ENCODE peak calls at places on chromosomes 3 and 15, in five cellular contexts. X, R, L, K and P are unnamed samples.

GRCh38 chr3:146221276-146221675 is 29.6 kb downstream of the PLSCR4 start:
- DNase-seq in X (no peak), R (no peak), L (no peak), K (no peak), P (no peak)

GRCh38 chr3:113575191-113575590 is 42.8 kb downstream of the SIDT1 start:
- DNase-seq in X (no peak), R (no peak), L (no peak), K (no peak), P (no peak)

GRCh38 chr3:62926494-62926893 is 51.3 kb upstream of the CADPS start:
- DNase-seq in X (no peak), R (no peak), L (no peak), K (no peak), P (no peak)

GRCh38 chr15:94856267-94856854 is 625.0 kb downstream of the MCTP2 start:
- DNase-seq in X (no peak), R (no peak), L (peak; percentile 65), K (no peak), P (no peak)

GRCh38 chr3:10651506-10651905 is 146.1 kb upstream of the ATP2B2 start:
- DNase-seq in X (no peak), R (no peak), L (no peak), K (no peak), P (no peak)

GRCh38 chr15:55403531-55403930 is 4.6 kb downstream of the CCPG1 start:
- DNase-seq in X (no peak), R (no peak), L (no peak), K (no peak), P (no peak)

GRCh38 chr3:10753964-10754363 is 62.1 kb upstream of the SLC6A11 start:
- DNase-seq in X (no peak), R (peak; percentile 32), L (no peak), K (peak; percentile 49), P (no peak)

GRCh38 chr3:50539356-50539838 is 28.1 kb downstream of the C3orf18 start:
- DNase-seq in X (no peak), R (no peak), L (no peak), K (no peak), P (no peak)

GRCh38 chr3:106692624-106693023 is 684.6 kb upstream of the CCDC54 start:
- DNase-seq in X (no peak), R (no peak), L (no peak), K (no peak), P (no peak)

GRCh38 chr3:24640330-24640877 is 145.8 kb upstream of the THRB start:
- DNase-seq in X (no peak), R (no peak), L (no peak), K (peak; percentile 43), P (no peak)

GRCh38 chr3:5057217-5057616 is 64.9 kb upstream of the ARL8B start:
- DNase-seq in X (no peak), R (no peak), L (no peak), K (no peak), P (no peak)

GRCh38 chr3:72213296-72214064 is 428.5 kb upstream of the PROK2 start:
- DNase-seq in X (no peak), R (no peak), L (no peak), K (no peak), P (no peak)

GRCh38 chr15:33955945-33956344 is 12.4 kb upstream of the CHRM5 start:
- DNase-seq in X (no peak), R (no peak), L (no peak), K (no peak), P (peak; percentile 2)

GRCh38 chr3:38108649-38109579 is 28.0 kb downstream of the ACAA1 start:
- DNase-seq in X (no peak), R (no peak), L (no peak), K (no peak), P (peak; percentile 6)

GRCh38 chr3:175748087-175748732 is 889.1 kb downstream of the NAALADL2 start:
- DNase-seq in X (no peak), R (no peak), L (no peak), K (peak; percentile 83), P (no peak)

GRCh38 chr3:178078933-178079332 is 457.3 kb upstream of the KCNMB2 start:
- DNase-seq in X (no peak), R (no peak), L (no peak), K (no peak), P (no peak)

GRCh38 chr15:42498212-42499038 is 3.0 kb downstream of the SNAP23 start:
- DNase-seq in X (no peak), R (no peak), L (no peak), K (no peak), P (no peak)

GRCh38 chr3:132596326-132596725 is 744 bp upstream of the ACKR4 start:
- DNase-seq in X (no peak), R (no peak), L (no peak), K (no peak), P (no peak)

GRCh38 chr3:128267541-128267940 is 114.3 kb downstream of the EEFSEC start:
- DNase-seq in X (no peak), R (no peak), L (no peak), K (no peak), P (no peak)

GRCh38 chr3:184259878-184260570 is 1.3 kb downstream of the CAMK2N2 start:
- DNase-seq in X (no peak), R (no peak), L (peak; percentile 85), K (peak; percentile 14), P (peak; percentile 87)

GRCh38 chr15:71049706-71050422 is 65.4 kb upstream of the THSD4 start:
- DNase-seq in X (no peak), R (no peak), L (no peak), K (peak; percentile 39), P (no peak)

GRCh38 chr3:29282431-29283296 is 1.8 kb downstream of the RBMS3 start:
- DNase-seq in X (no peak), R (no peak), L (no peak), K (peak; percentile 63), P (no peak)

GRCh38 chr15:89157061-89157460 is 64.3 kb downstream of the RLBP1 start:
- DNase-seq in X (no peak), R (no peak), L (no peak), K (no peak), P (no peak)

GRCh38 chr3:73669268-73669667 is 44.5 kb upstream of the PDZRN3 start:
- DNase-seq in X (no peak), R (no peak), L (no peak), K (no peak), P (no peak)

GRCh38 chr15:83991163-83991562 is 244.4 kb upstream of the GOLGA6L4 start:
- DNase-seq in X (no peak), R (no peak), L (no peak), K (no peak), P (no peak)

GRCh38 chr3:180680097-180680430 is 775 bp upstream of the CCDC39 start:
- DNase-seq in X (no peak), R (peak; percentile 13), L (no peak), K (peak; percentile 56), P (peak; percentile 42)

GRCh38 chr3:107263269-107264021 is 113.8 kb upstream of the CCDC54 start:
- DNase-seq in X (no peak), R (no peak), L (no peak), K (no peak), P (no peak)

GRCh38 chr3:44415421-44415820 is 62.0 kb downstream of the ZNF445 start:
- DNase-seq in X (no peak), R (no peak), L (no peak), K (no peak), P (no peak)

GRCh38 chr3:163946785-163947184 is 1131.5 kb downstream of the SI start:
- DNase-seq in X (no peak), R (no peak), L (no peak), K (no peak), P (no peak)

GRCh38 chr3:123046262-123046873 is 18.8 kb upstream of the SEMA5B start:
- DNase-seq in X (no peak), R (no peak), L (no peak), K (no peak), P (no peak)

GRCh38 chr15:38853608-38854007 is 289.0 kb upstream of the RASGRP1 start:
- DNase-seq in X (no peak), R (no peak), L (no peak), K (peak; percentile 24), P (no peak)

GRCh38 chr3:99875925-99876781 is 58.5 kb downstream of the CMSS1 start:
- DNase-seq in X (peak; percentile 72), R (peak; percentile 63), L (peak; percentile 96), K (peak; percentile 54), P (peak; percentile 91)

GRCh38 chr15:58509556-58509955 is 77.8 kb downstream of the LIPC start:
- DNase-seq in X (no peak), R (no peak), L (no peak), K (no peak), P (no peak)

GRCh38 chr15:58512522-58512921 is 80.7 kb downstream of the LIPC start:
- DNase-seq in X (no peak), R (no peak), L (no peak), K (no peak), P (no peak)

GRCh38 chr15:58513008-58513407 is 81.2 kb downstream of the LIPC start:
- DNase-seq in X (no peak), R (no peak), L (no peak), K (no peak), P (no peak)

GRCh38 chr15:58510715-58511465 is 79.1 kb downstream of the LIPC start:
- DNase-seq in X (no peak), R (no peak), L (no peak), K (no peak), P (no peak)

DNA sequence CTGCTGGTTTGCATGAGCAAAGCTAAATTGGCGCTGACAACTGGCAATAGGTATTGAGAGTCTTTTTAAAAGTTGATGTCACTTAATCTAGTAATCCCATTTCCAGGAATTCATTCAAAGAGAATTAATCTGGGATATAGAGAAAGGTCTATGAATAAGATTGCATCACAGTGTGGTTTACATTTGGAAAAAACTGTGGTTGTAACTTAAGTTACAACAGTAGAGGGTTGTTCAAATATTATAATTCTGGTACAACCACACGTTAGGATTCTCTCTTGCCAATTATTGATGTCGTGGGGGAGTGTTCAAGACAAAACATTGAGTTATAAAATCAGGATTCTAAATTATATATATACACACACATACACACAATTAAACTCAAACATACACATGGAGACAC is 79.8 kb downstream of the LIPC start:
- DNase-seq in X (no peak), R (no peak), L (no peak), K (no peak), P (no peak)
- TF ChIP-seq CTCF in X (no peak), R (no peak), L (no peak), K (no peak), P (no peak)

GRCh38 chr15:25339431-25339830 is 99.4 kb downstream of the UBE3A start:
- DNase-seq in X (no peak), R (no peak), L (no peak), K (no peak), P (no peak)
- H3K9me3 ChIP-seq in X (no peaks in the 10 kb centered on the region), R (no peaks in the 10 kb centered on the region), L (no peaks in the 10 kb centered on the region), K (no peaks in the 10 kb centered on the region), P (no peaks in the 10 kb centered on the region)

GRCh38 chr3:57292895-57293526 is 526 bp upstream of the ASB14 start:
- DNase-seq in X (no peak), R (no peak), L (no peak), K (no peak), P (no peak)
- TF ChIP-seq CTCF in X (no peak), R (no peak), L (no peak), K (no peak), P (no peak)

DNA sequence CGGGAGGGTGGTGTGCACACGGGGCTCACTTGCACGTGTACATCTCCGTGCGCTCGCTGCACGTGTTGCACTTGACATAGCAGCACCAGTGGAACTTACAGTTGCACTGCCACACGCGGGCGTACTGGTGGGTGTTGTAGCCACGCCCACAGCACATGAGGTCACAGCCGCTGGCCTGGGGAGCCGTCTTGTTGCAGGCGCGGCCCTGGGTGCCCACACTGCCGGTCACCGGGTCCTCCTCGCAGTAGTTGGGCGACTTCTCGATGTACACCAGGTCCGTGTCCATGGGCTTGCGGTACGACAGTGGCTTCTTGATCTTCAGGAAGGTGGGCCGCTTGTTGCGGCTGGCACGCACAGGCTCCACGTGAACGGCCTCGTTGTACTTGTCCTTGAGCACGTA is 61.0 kb downstream of the WNT7A start:
- DNase-seq in X (no peak), R (no peak), L (no peak), K (no peak), P (no peak)
- H3K9me3 ChIP-seq in X (no peaks in the 10 kb centered on the region), R (no peaks in the 10 kb centered on the region), L (no peaks in the 10 kb centered on the region), K (peaks cover 60% of the 10 kb centered on the region), P (no peaks in the 10 kb centered on the region)